ENCODE peak calls at places on chromosomes 3 and 15, in eight cellular contexts. F is H9; L is stomach; Z is stimulated activated naive CD8-positive, alpha-beta T cell treated with anti-CD3 and anti-CD28 coated beads, Interleukin-15, Interleukin-2, amounts not matched to agents 100 U/mL and 50 U/mL, for 24 hours; H is H1; O is H54; S is choroid plexus epithelial cell; Q is CD8-positive, alpha-beta T cell. U is an unnamed sample.

GRCh38 chr3:51845129-51845528 is 16.3 kb upstream of the IQCF2 start:
- DNase-seq in F (peak; percentile 50), L (no peak), Z (no peak), H (no peak), O (no peak), S (no peak), Q (no peak), U (no peak)

GRCh38 chr3:115068799-115069198 is 78.3 kb downstream of the ZBTB20 start:
- DNase-seq in F (no peak), L (no peak), Z (no peak), H (no peak), O (no peak), S (peak; percentile 19), Q (no peak), U (no peak)

GRCh38 chr15:64282701-64283100 is 73.3 kb downstream of the CSNK1G1 start:
- DNase-seq in F (no peak), L (no peak), Z (no peak), H (no peak), O (no peak), S (no peak), Q (no peak), U (no peak)

GRCh38 chr15:62979252-62979651 is 63.3 kb upstream of the TPM1 start:
- DNase-seq in F (no peak), L (no peak), Z (no peak), H (no peak), O (no peak), S (no peak), Q (no peak), U (no peak)

GRCh38 chr3:46902188-46902631 is 24.7 kb downstream of the PTH1R start:
- DNase-seq in F (no peak), L (no peak), Z (no peak), H (no peak), O (no peak), S (no peak), Q (no peak), U (no peak)

GRCh38 chr3:15667484-15667883 is 65.9 kb downstream of the BTD start:
- DNase-seq in F (no peak), L (no peak), Z (peak; percentile 34), H (no peak), O (no peak), S (no peak), Q (peak; percentile 12), U (no peak)

GRCh38 chr3:30893678-30894325 is 659 bp downstream of the GADL1 start:
- DNase-seq in F (no peak), L (no peak), Z (no peak), H (no peak), O (no peak), S (no peak), Q (no peak), U (no peak)

GRCh38 chr3:188270423-188270972 is 116.5 kb downstream of the LPP start:
- DNase-seq in F (no peak), L (no peak), Z (no peak), H (no peak), O (no peak), S (peak; percentile 97), Q (no peak), U (no peak)

GRCh38 chr3:128553560-128553959 is 60.6 kb upstream of the GATA2 start:
- DNase-seq in F (no peak), L (no peak), Z (no peak), H (no peak), O (no peak), S (no peak), Q (no peak), U (no peak)

GRCh38 chr3:119025390-119025789 is 9.3 kb downstream of the IGSF11 start:
- DNase-seq in F (no peak), L (no peak), Z (no peak), H (no peak), O (no peak), S (no peak), Q (no peak), U (no peak)

GRCh38 chr15:74845581-74845980 is 2.6 kb upstream of the ULK3 start:
- DNase-seq in F (no peak), L (no peak), Z (no peak), H (no peak), O (no peak), S (no peak), Q (no peak), U (no peak)

GRCh38 chr15:69755571-69756310 is 303.1 kb downstream of the RPLP1 start:
- DNase-seq in F (no peak), L (no peak), Z (peak; percentile 85), H (no peak), O (no peak), S (peak; percentile 28), Q (peak; percentile 76), U (no peak)

GRCh38 chr15:58453931-58454793 is 22.4 kb downstream of the LIPC start:
- DNase-seq in F (no peak), L (no peak), Z (peak; percentile 72), H (no peak), O (no peak), S (no peak), Q (no peak), U (no peak)

GRCh38 chr3:187259171-187259570 is 32.4 kb downstream of the MASP1 start:
- DNase-seq in F (no peak), L (no peak), Z (no peak), H (no peak), O (no peak), S (no peak), Q (no peak), U (no peak)

GRCh38 chr15:32818758-32819405 is 101.1 kb downstream of the GREM1 start:
- DNase-seq in F (no peak), L (no peak), Z (no peak), H (no peak), O (no peak), S (peak; percentile 46), Q (no peak), U (no peak)

GRCh38 chr15:65287515-65287845 is 797 bp upstream of the PARP16 start:
- DNase-seq in F (no peak), L (no peak), Z (no peak), H (no peak), O (no peak), S (peak; percentile 23), Q (no peak), U (no peak)

GRCh38 chr3:39277893-39278615 is 1.8 kb downstream of the CX3CR1 start:
- DNase-seq in F (peak; percentile 20), L (no peak), Z (no peak), H (no peak), O (no peak), S (no peak), Q (no peak), U (no peak)

GRCh38 chr15:63492541-63493077 is 11.8 kb upstream of the USP3 start:
- DNase-seq in F (no peak), L (no peak), Z (no peak), H (no peak), O (no peak), S (peak; percentile 77), Q (no peak), U (no peak)

GRCh38 chr3:129166579-129167332 is 5.9 kb upstream of the ISY1 start:
- DNase-seq in F (no peak), L (no peak), Z (no peak), H (no peak), O (no peak), S (no peak), Q (no peak), U (no peak)

GRCh38 chr15:77782691-77783090 is 150.0 kb upstream of the LINGO1 start:
- DNase-seq in F (no peak), L (no peak), Z (no peak), H (no peak), O (no peak), S (no peak), Q (no peak), U (no peak)

GRCh38 chr3:168288511-168289268 is 193.0 kb upstream of the GOLIM4 start:
- DNase-seq in F (no peak), L (no peak), Z (no peak), H (no peak), O (no peak), S (no peak), Q (no peak), U (no peak)

GRCh38 chr3:24128195-24129005 is 183.3 kb downstream of the NR1D2 start:
- DNase-seq in F (no peak), L (no peak), Z (no peak), H (no peak), O (no peak), S (peak; percentile 76), Q (no peak), U (no peak)

U was measured in NCI-H460.